ENCODE peak calls at places on chromosomes 1 and 21, in five cellular contexts. One of them, this sample, is unnamed.

GRCh38 chr1:226255380-226255779 is 31.9 kb downstream of the MIXL1 start:
- DNase-seq in heart left ventricle: no peak
- DNase-seq in endodermal cell: no peak
- DNase-seq in right lobe of liver: no peak
- DNase-seq in fibroblast of mammary gland: peak
- DNase-seq in this sample: no peak

GRCh38 chr1:206703647-206704046 is 18.9 kb downstream of the MAPKAPK2 start:
- DNase-seq in right lobe of liver: no peak
- DNase-seq in fibroblast of mammary gland: peak
- DNase-seq in heart left ventricle: no peak
- DNase-seq in endodermal cell: no peak
- DNase-seq in this sample: no peak

GRCh38 chr1:198848649-198849048 is 209.8 kb downstream of the PTPRC start:
- DNase-seq in right lobe of liver: no peak
- DNase-seq in fibroblast of mammary gland: no peak
- DNase-seq in endodermal cell: no peak
- DNase-seq in heart left ventricle: no peak
- DNase-seq in this sample: no peak

GRCh38 chr21:38875694-38876492 is 70.2 kb downstream of the ETS2 start:
- DNase-seq in right lobe of liver: no peak
- DNase-seq in fibroblast of mammary gland: peak
- DNase-seq in endodermal cell: no peak
- DNase-seq in heart left ventricle: no peak
- DNase-seq in this sample: no peak

GRCh38 chr1:214349008-214349407 is 68.0 kb downstream of the SMYD2 start:
- DNase-seq in right lobe of liver: no peak
- DNase-seq in endodermal cell: no peak
- DNase-seq in fibroblast of mammary gland: no peak
- DNase-seq in heart left ventricle: no peak
- DNase-seq in this sample: no peak

GRCh38 chr1:46133181-46133658 is 791 bp upstream of the PIK3R3 start:
- DNase-seq in endodermal cell: no peak
- DNase-seq in fibroblast of mammary gland: no peak
- DNase-seq in heart left ventricle: peak
- DNase-seq in right lobe of liver: no peak
- DNase-seq in this sample: no peak

GRCh38 chr1:12525311-12526181 is 92.5 kb downstream of the DHRS3 start:
- DNase-seq in fibroblast of mammary gland: peak
- DNase-seq in right lobe of liver: peak
- DNase-seq in endodermal cell: no peak
- DNase-seq in heart left ventricle: no peak
- DNase-seq in this sample: no peak

GRCh38 chr1:224042557-224043118 is 71.3 kb upstream of the FBXO28 start:
- DNase-seq in endodermal cell: no peak
- DNase-seq in fibroblast of mammary gland: no peak
- DNase-seq in heart left ventricle: no peak
- DNase-seq in right lobe of liver: no peak
- DNase-seq in this sample: no peak

GRCh38 chr1:177915641-177916040 is 54.2 kb downstream of the SEC16B start:
- DNase-seq in right lobe of liver: no peak
- DNase-seq in fibroblast of mammary gland: no peak
- DNase-seq in endodermal cell: no peak
- DNase-seq in heart left ventricle: no peak
- DNase-seq in this sample: no peak

GRCh38 chr1:205068457-205069035 is 15.7 kb downstream of the TMEM81 start:
- DNase-seq in fibroblast of mammary gland: peak
- DNase-seq in endodermal cell: no peak
- DNase-seq in right lobe of liver: no peak
- DNase-seq in heart left ventricle: no peak
- DNase-seq in this sample: no peak

GRCh38 chr1:212520299-212520698 is 87.6 kb downstream of the NENF start:
- DNase-seq in endodermal cell: no peak
- DNase-seq in right lobe of liver: no peak
- DNase-seq in fibroblast of mammary gland: no peak
- DNase-seq in heart left ventricle: no peak
- DNase-seq in this sample: no peak

GRCh38 chr1:116777831-116778830 is 23.9 kb downstream of the CD2 start:
- DNase-seq in right lobe of liver: no peak
- DNase-seq in heart left ventricle: no peak
- DNase-seq in fibroblast of mammary gland: peak
- DNase-seq in endodermal cell: no peak
- DNase-seq in this sample: no peak

GRCh38 chr21:34180826-34181359 is 107.5 kb downstream of the MRPS6 start:
- DNase-seq in heart left ventricle: no peak
- DNase-seq in endodermal cell: no peak
- DNase-seq in right lobe of liver: no peak
- DNase-seq in fibroblast of mammary gland: no peak
- DNase-seq in this sample: no peak

GRCh38 chr1:224632921-224633321 is 16.8 kb downstream of the CNIH3 start:
- DNase-seq in endodermal cell: no peak
- DNase-seq in fibroblast of mammary gland: no peak
- DNase-seq in heart left ventricle: no peak
- DNase-seq in right lobe of liver: no peak
- DNase-seq in this sample: no peak

GRCh38 chr1:28971980-28972771 is 57.8 kb downstream of the EPB41 start:
- DNase-seq in right lobe of liver: no peak
- DNase-seq in endodermal cell: no peak
- DNase-seq in fibroblast of mammary gland: peak
- DNase-seq in heart left ventricle: no peak
- DNase-seq in this sample: no peak

GRCh38 chr1:100896481-100896982 is 642 bp downstream of the SLC30A7 start:
- DNase-seq in right lobe of liver: no peak
- DNase-seq in fibroblast of mammary gland: peak
- DNase-seq in endodermal cell: peak
- DNase-seq in heart left ventricle: no peak
- DNase-seq in this sample: no peak

GRCh38 chr1:177174921-177175634 is 4.3 kb downstream of the BRINP2 start:
- DNase-seq in right lobe of liver: no peak
- DNase-seq in heart left ventricle: no peak
- DNase-seq in fibroblast of mammary gland: no peak
- DNase-seq in endodermal cell: no peak
- DNase-seq in this sample: no peak

GRCh38 chr1:9606458-9606857 is 17.7 kb downstream of the TMEM201 start:
- DNase-seq in heart left ventricle: peak
- DNase-seq in fibroblast of mammary gland: no peak
- DNase-seq in right lobe of liver: no peak
- DNase-seq in endodermal cell: no peak
- DNase-seq in this sample: no peak

GRCh38 chr1:68796888-68797287 is 300.0 kb upstream of the DEPDC1 start:
- DNase-seq in fibroblast of mammary gland: no peak
- DNase-seq in right lobe of liver: no peak
- DNase-seq in endodermal cell: no peak
- DNase-seq in heart left ventricle: no peak
- DNase-seq in this sample: no peak

GRCh38 chr1:12215562-12215961 is 14.3 kb upstream of the VPS13D start:
- DNase-seq in heart left ventricle: no peak
- DNase-seq in fibroblast of mammary gland: no peak
- DNase-seq in right lobe of liver: no peak
- DNase-seq in endodermal cell: no peak
- DNase-seq in this sample: no peak

GRCh38 chr1:236345728-236346127 is 48.4 kb upstream of the EDARADD start:
- DNase-seq in heart left ventricle: no peak
- DNase-seq in fibroblast of mammary gland: no peak
- DNase-seq in endodermal cell: peak
- DNase-seq in right lobe of liver: peak
- DNase-seq in this sample: no peak

GRCh38 chr21:33127154-33127893 is 57.4 kb downstream of the OLIG1 start:
- DNase-seq in endodermal cell: peak
- DNase-seq in heart left ventricle: peak
- DNase-seq in fibroblast of mammary gland: peak
- DNase-seq in right lobe of liver: peak
- DNase-seq in this sample: no peak

GRCh38 chr1:234212764-234213406 is 160.4 kb upstream of the COA6 start:
- DNase-seq in heart left ventricle: no peak
- DNase-seq in right lobe of liver: no peak
- DNase-seq in fibroblast of mammary gland: peak
- DNase-seq in endodermal cell: peak
- DNase-seq in this sample: no peak

GRCh38 chr21:33036430-33037162 is 10.9 kb downstream of the OLIG2 start:
- DNase-seq in endodermal cell: peak
- DNase-seq in heart left ventricle: no peak
- DNase-seq in fibroblast of mammary gland: peak
- DNase-seq in right lobe of liver: peak
- DNase-seq in this sample: no peak

GRCh38 chr1:185853739-185854138 is 119.5 kb downstream of the HMCN1 start:
- DNase-seq in right lobe of liver: no peak
- DNase-seq in fibroblast of mammary gland: peak
- DNase-seq in endodermal cell: no peak
- DNase-seq in heart left ventricle: no peak
- DNase-seq in this sample: no peak

GRCh38 chr1:1535298-1535988 is 5.0 kb downstream of the TMEM240 start:
- DNase-seq in endodermal cell: no peak
- DNase-seq in right lobe of liver: no peak
- DNase-seq in fibroblast of mammary gland: no peak
- DNase-seq in heart left ventricle: no peak
- DNase-seq in this sample: no peak

GRCh38 chr1:209527372-209527771 is 56.1 kb upstream of the CAMK1G start:
- DNase-seq in fibroblast of mammary gland: peak
- DNase-seq in right lobe of liver: no peak
- DNase-seq in endodermal cell: no peak
- DNase-seq in heart left ventricle: no peak
- DNase-seq in this sample: no peak

GRCh38 chr1:21871943-21872342 is 59.9 kb downstream of the LDLRAD2 start:
- DNase-seq in endodermal cell: no peak
- DNase-seq in right lobe of liver: no peak
- DNase-seq in heart left ventricle: no peak
- DNase-seq in fibroblast of mammary gland: no peak
- DNase-seq in this sample: no peak

GRCh38 chr1:27330786-27331185 is 8.8 kb downstream of the TMEM222 start:
- DNase-seq in right lobe of liver: no peak
- DNase-seq in fibroblast of mammary gland: no peak
- DNase-seq in heart left ventricle: no peak
- DNase-seq in endodermal cell: peak
- DNase-seq in this sample: no peak

GRCh38 chr1:182173791-182174190 is 112.3 kb upstream of the ZNF648 start:
- DNase-seq in endodermal cell: no peak
- DNase-seq in heart left ventricle: peak
- DNase-seq in right lobe of liver: no peak
- DNase-seq in fibroblast of mammary gland: peak
- DNase-seq in this sample: no peak

GRCh38 chr1:10721381-10722321 is 74.8 kb downstream of the CASZ1 start:
- DNase-seq in right lobe of liver: no peak
- DNase-seq in heart left ventricle: no peak
- DNase-seq in endodermal cell: peak
- DNase-seq in fibroblast of mammary gland: no peak
- DNase-seq in this sample: no peak

GRCh38 chr1:209341689-209342420 is 241.7 kb upstream of the CAMK1G start:
- DNase-seq in right lobe of liver: no peak
- DNase-seq in endodermal cell: no peak
- DNase-seq in fibroblast of mammary gland: no peak
- DNase-seq in heart left ventricle: no peak
- DNase-seq in this sample: no peak

GRCh38 chr1:69497847-69498246 is 69.9 kb upstream of the LRRC7 start:
- DNase-seq in fibroblast of mammary gland: no peak
- DNase-seq in heart left ventricle: no peak
- DNase-seq in endodermal cell: no peak
- DNase-seq in right lobe of liver: no peak
- DNase-seq in this sample: no peak

DNA sequence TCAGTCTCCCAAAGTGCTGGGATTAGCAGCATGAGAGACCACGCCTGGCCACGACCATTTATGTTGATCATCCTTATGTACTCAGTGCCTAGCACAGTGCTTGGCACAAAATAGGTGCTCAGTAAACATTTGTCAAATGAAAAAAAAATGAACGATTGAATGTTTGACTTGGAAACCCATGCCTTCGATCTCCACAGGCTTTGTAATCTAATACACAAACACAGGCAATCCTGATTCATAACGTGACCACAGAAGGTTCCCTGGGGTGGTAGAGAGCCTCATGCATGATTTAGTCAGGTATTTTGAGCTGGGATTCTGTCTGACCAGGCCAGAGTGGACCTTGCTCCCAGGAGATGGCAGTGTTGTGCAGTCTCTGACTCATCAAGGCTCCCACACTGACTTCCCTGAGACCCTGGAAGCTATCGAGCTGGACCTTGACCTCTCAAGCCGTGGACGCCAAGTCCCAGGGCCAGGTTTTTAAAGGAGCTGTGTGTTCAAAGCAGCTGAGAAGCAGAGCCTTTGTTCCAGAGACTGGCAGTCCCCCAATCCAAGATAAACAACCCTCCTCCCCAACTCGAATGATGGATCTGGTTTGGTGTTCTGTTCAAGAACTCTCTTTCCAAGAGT is 81.1 kb downstream of the PGM1 start:
- DNase-seq in fibroblast of mammary gland: peak
- DNase-seq in endodermal cell: peak
- DNase-seq in right lobe of liver: peak
- DNase-seq in heart left ventricle: peak
- DNase-seq in this sample: no peak
- TF ChIP-seq CTCF in fibroblast of mammary gland: peak
- TF ChIP-seq CTCF in endodermal cell: peak
- TF ChIP-seq CTCF in right lobe of liver: peak
- TF ChIP-seq CTCF in heart left ventricle: peak
- TF ChIP-seq CTCF in this sample: peak

GRCh38 chr1:63367218-63368103 is at the start of gene ALG6:
- DNase-seq in endodermal cell: peak
- DNase-seq in heart left ventricle: peak
- DNase-seq in right lobe of liver: peak
- DNase-seq in fibroblast of mammary gland: peak
- DNase-seq in this sample: peak
- TF ChIP-seq CTCF in endodermal cell: peak
- TF ChIP-seq CTCF in heart left ventricle: no peak
- TF ChIP-seq CTCF in right lobe of liver: no peak
- TF ChIP-seq CTCF in fibroblast of mammary gland: no peak
- TF ChIP-seq CTCF in this sample: peak

GRCh38 chr21:15159382-15160020 is 94.7 kb upstream of the NRIP1 start:
- DNase-seq in endodermal cell: no peak
- DNase-seq in heart left ventricle: no peak
- DNase-seq in fibroblast of mammary gland: peak
- DNase-seq in right lobe of liver: no peak
- DNase-seq in this sample: no peak
- TF ChIP-seq CTCF in endodermal cell: no peak
- TF ChIP-seq CTCF in heart left ventricle: no peak
- TF ChIP-seq CTCF in fibroblast of mammary gland: no peak
- TF ChIP-seq CTCF in right lobe of liver: no peak
- TF ChIP-seq CTCF in this sample: no peak

DNA sequence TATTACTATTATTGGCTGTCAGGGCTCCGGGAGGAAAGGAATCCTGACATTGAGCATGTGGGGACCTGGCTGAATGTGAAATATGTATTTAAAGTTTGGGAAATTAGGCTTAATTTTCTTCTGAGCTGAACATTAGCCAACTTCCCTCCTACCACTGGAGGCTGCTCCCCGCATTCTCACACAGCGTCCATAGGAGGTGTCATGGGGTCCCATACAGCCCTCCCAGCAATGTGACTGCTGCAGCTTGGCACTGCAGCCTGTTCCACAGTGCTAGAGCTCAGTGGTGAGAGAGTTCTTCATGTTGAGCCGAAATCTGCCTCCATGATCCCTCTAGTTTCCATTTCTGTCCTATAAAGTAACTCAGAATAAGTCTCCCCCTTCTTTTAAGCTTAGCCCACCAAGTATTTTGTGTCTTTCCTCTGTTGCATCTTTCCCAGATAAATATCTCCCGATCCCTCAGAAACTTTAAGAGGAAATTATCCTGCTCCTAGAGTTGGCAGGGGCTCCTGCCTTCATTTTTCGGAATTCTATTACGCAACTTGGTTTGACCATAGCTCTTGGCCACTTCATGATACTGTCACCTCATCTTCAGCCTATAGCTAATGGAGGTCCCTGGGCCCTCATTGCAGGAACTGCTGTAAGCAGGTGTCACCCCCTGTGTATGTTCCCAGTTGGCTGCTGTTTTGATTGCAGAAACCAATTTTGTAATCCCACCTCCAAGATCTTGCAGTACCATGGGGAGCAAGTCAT is 2.0 kb downstream of the FCRL6 start:
- DNase-seq in endodermal cell: no peak
- DNase-seq in heart left ventricle: no peak
- DNase-seq in fibroblast of mammary gland: no peak
- DNase-seq in right lobe of liver: no peak
- DNase-seq in this sample: no peak
- TF ChIP-seq CTCF in endodermal cell: peak
- TF ChIP-seq CTCF in heart left ventricle: no peak
- TF ChIP-seq CTCF in fibroblast of mammary gland: no peak
- TF ChIP-seq CTCF in right lobe of liver: no peak
- TF ChIP-seq CTCF in this sample: no peak

This sample was measured in osteocyte.